ENCODE peak calls at places on chromosome 1, in seven cellular contexts. A, E, B, S, R, I and T are unnamed samples.

GRCh38 chr1:230393722-230394121 is 32.4 kb downstream of the PGBD5 start:
- DNase-seq in I (no peak), S (no peak), R (no peak), E (no peak), A (no peak), B (no peak), T (no peak)

GRCh38 chr1:167429612-167430011 is 88.7 kb downstream of the CD247 start:
- DNase-seq in S (no peak), R (no peak), A (no peak), B (no peak), I (no peak), E (no peak), T (no peak)

GRCh38 chr1:9493326-9493725 is 45.9 kb upstream of the SLC25A33 start:
- DNase-seq in R (no peak), B (no peak), A (no peak), S (no peak), I (no peak), E (no peak), T (no peak)

GRCh38 chr1:230243583-230244377 is 176.7 kb downstream of the GALNT2 start:
- DNase-seq in A (peak; percentile 80), B (no peak), E (no peak), S (no peak), I (no peak), R (no peak), T (no peak)

GRCh38 chr1:243495442-243496172 is 239.8 kb downstream of the SDCCAG8 start:
- DNase-seq in S (no peak), I (no peak), B (peak; percentile 91), A (peak; percentile 81), R (no peak), E (no peak), T (no peak)

GRCh38 chr1:207938016-207938415 is 27.1 kb upstream of the CD34 start:
- DNase-seq in R (no peak), I (no peak), E (no peak), S (no peak), B (no peak), A (peak; percentile 39), T (no peak)

GRCh38 chr1:22567176-22567575 is 3.9 kb downstream of the EPHA8 start:
- DNase-seq in B (no peak), I (no peak), R (no peak), E (no peak), S (no peak), A (no peak), T (no peak)

GRCh38 chr1:84141177-84142003 is 2.7 kb upstream of the PRKACB start:
- DNase-seq in R (no peak), E (no peak), I (no peak), A (peak; percentile 48), S (no peak), B (peak; percentile 73), T (no peak)

GRCh38 chr1:39178541-39179431 is 25.7 kb upstream of the MACF1 start:
- DNase-seq in B (no peak), R (no peak), I (no peak), A (peak; percentile 83), S (no peak), E (no peak), T (no peak)

GRCh38 chr1:16126160-16126559 is 29.7 kb downstream of the EPHA2 start:
- DNase-seq in E (no peak), S (no peak), A (no peak), R (no peak), I (no peak), B (no peak), T (no peak)

GRCh38 chr1:192550922-192551534 is 24.5 kb upstream of the RGS1 start:
- DNase-seq in I (no peak), B (no peak), E (no peak), S (no peak), A (peak; percentile 91), R (no peak), T (no peak)

GRCh38 chr1:43747736-43748135 is 40.4 kb downstream of the ST3GAL3 start:
- DNase-seq in R (no peak), S (no peak), E (no peak), I (no peak), B (no peak), A (no peak), T (no peak)

GRCh38 chr1:9437931-9438330 is 101.3 kb upstream of the SLC25A33 start:
- DNase-seq in I (peak; percentile 65), S (no peak), R (no peak), B (peak; percentile 59), E (no peak), A (peak; percentile 60), T (no peak)

GRCh38 chr1:93605812-93606512 is 75.7 kb downstream of the BCAR3 start:
- DNase-seq in E (no peak), S (no peak), B (no peak), I (no peak), R (no peak), A (peak; percentile 97), T (no peak)

GRCh38 chr1:71080178-71080781 is 555 bp downstream of the ZRANB2 start:
- DNase-seq in R (no peak), E (no peak), I (no peak), S (no peak), B (no peak), A (peak; percentile 34), T (no peak)